ENCODE peak calls at places on chromosomes 13 and 19, in seven cellular contexts. One of them, this sample, is unnamed.

GRCh38 chr13:76925115-76925514 is 23.2 kb upstream of the ACOD1 start:
- DNase-seq in AG04450: no peak
- DNase-seq in left kidney: no peak
- DNase-seq in nucleus accumbens: no peak
- DNase-seq in lower lobe of right lung: no peak
- DNase-seq in GM10248: no peak
- DNase-seq in esophagus muscularis mucosa: peak
- DNase-seq in this sample: no peak

GRCh38 chr13:51549593-51549992 is 34.7 kb upstream of the WDFY2 start:
- DNase-seq in AG04450: no peak
- DNase-seq in left kidney: no peak
- DNase-seq in nucleus accumbens: no peak
- DNase-seq in lower lobe of right lung: no peak
- DNase-seq in GM10248: no peak
- DNase-seq in esophagus muscularis mucosa: no peak
- DNase-seq in this sample: no peak

GRCh38 chr19:47013041-47013517 is 6.6 kb upstream of the NPAS1 start:
- DNase-seq in AG04450: peak
- DNase-seq in left kidney: peak
- DNase-seq in nucleus accumbens: peak
- DNase-seq in lower lobe of right lung: peak
- DNase-seq in GM10248: peak
- DNase-seq in esophagus muscularis mucosa: peak
- DNase-seq in this sample: peak

GRCh38 chr13:24220086-24220703 is 59.7 kb downstream of the SPATA13 start:
- DNase-seq in AG04450: peak
- DNase-seq in left kidney: peak
- DNase-seq in nucleus accumbens: no peak
- DNase-seq in lower lobe of right lung: no peak
- DNase-seq in GM10248: peak
- DNase-seq in esophagus muscularis mucosa: no peak
- DNase-seq in this sample: peak

GRCh38 chr13:38674208-38674607 is 12.7 kb upstream of the FREM2 start:
- DNase-seq in AG04450: no peak
- DNase-seq in left kidney: no peak
- DNase-seq in nucleus accumbens: no peak
- DNase-seq in lower lobe of right lung: no peak
- DNase-seq in GM10248: no peak
- DNase-seq in esophagus muscularis mucosa: no peak
- DNase-seq in this sample: no peak

GRCh38 chr19:40421468-40421778 is 4.4 kb downstream of the SERTAD1 start:
- DNase-seq in AG04450: no peak
- DNase-seq in left kidney: no peak
- DNase-seq in nucleus accumbens: no peak
- DNase-seq in lower lobe of right lung: no peak
- DNase-seq in GM10248: no peak
- DNase-seq in esophagus muscularis mucosa: no peak
- DNase-seq in this sample: no peak

GRCh38 chr19:2840794-2841790 is at the start of gene ZNF555:
- DNase-seq in AG04450: peak
- DNase-seq in left kidney: peak
- DNase-seq in nucleus accumbens: peak
- DNase-seq in lower lobe of right lung: peak
- DNase-seq in GM10248: peak
- DNase-seq in esophagus muscularis mucosa: peak
- DNase-seq in this sample: peak

GRCh38 chr13:30346159-30346788 is 38.9 kb upstream of the KATNAL1 start:
- DNase-seq in AG04450: no peak
- DNase-seq in left kidney: no peak
- DNase-seq in nucleus accumbens: no peak
- DNase-seq in lower lobe of right lung: no peak
- DNase-seq in GM10248: peak
- DNase-seq in esophagus muscularis mucosa: no peak
- DNase-seq in this sample: no peak

GRCh38 chr13:77377016-77377415 is 50.1 kb upstream of the MYCBP2 start:
- DNase-seq in AG04450: no peak
- DNase-seq in left kidney: no peak
- DNase-seq in nucleus accumbens: no peak
- DNase-seq in lower lobe of right lung: no peak
- DNase-seq in GM10248: no peak
- DNase-seq in esophagus muscularis mucosa: no peak
- DNase-seq in this sample: no peak

GRCh38 chr13:35252536-35253205 is 223.8 kb downstream of the MAB21L1 start:
- DNase-seq in AG04450: no peak
- DNase-seq in left kidney: no peak
- DNase-seq in nucleus accumbens: no peak
- DNase-seq in lower lobe of right lung: no peak
- DNase-seq in GM10248: peak
- DNase-seq in esophagus muscularis mucosa: no peak
- DNase-seq in this sample: no peak

GRCh38 chr13:24459234-24459633 is 53.3 kb downstream of the PARP4 start:
- DNase-seq in AG04450: peak
- DNase-seq in left kidney: peak
- DNase-seq in nucleus accumbens: no peak
- DNase-seq in lower lobe of right lung: no peak
- DNase-seq in GM10248: peak
- DNase-seq in esophagus muscularis mucosa: no peak
- DNase-seq in this sample: no peak

GRCh38 chr13:101935828-101936227 is 466.0 kb downstream of the FGF14 start:
- DNase-seq in AG04450: no peak
- DNase-seq in left kidney: no peak
- DNase-seq in nucleus accumbens: no peak
- DNase-seq in lower lobe of right lung: no peak
- DNase-seq in GM10248: no peak
- DNase-seq in esophagus muscularis mucosa: no peak
- DNase-seq in this sample: no peak

GRCh38 chr13:36072127-36072526 is 59.1 kb downstream of the DCLK1 start:
- DNase-seq in AG04450: no peak
- DNase-seq in left kidney: no peak
- DNase-seq in nucleus accumbens: no peak
- DNase-seq in lower lobe of right lung: no peak
- DNase-seq in GM10248: no peak
- DNase-seq in esophagus muscularis mucosa: no peak
- DNase-seq in this sample: no peak

This sample was measured in C1 segment of cervical spinal cord.